ENCODE peak calls at places on chromosomes 3 and 15, in four cellular contexts. Q is fibroblast of lung, P is H9, T is HepG2. Z is an unnamed sample. For H3K4me1, the result is how much of the 10 kb centered on the place peaks cover.

GRCh38 chr3:183537295-183537730 is 18.2 kb downstream of the KLHL6 start:
- DNase-seq in P (no peak), T (no peak), Q (peak), Z (no peak)

GRCh38 chr3:129620828-129621605 is 14.5 kb upstream of the PLXND1 start:
- DNase-seq in T (no peak), P (no peak), Q (no peak), Z (peak)

GRCh38 chr15:50077655-50078054 is 41.4 kb downstream of the ATP8B4 start:
- DNase-seq in Q (no peak), T (no peak), P (no peak), Z (no peak)

GRCh38 chr15:68374346-68374745 is 57.6 kb downstream of the ITGA11 start:
- DNase-seq in Q (no peak), T (no peak), P (peak), Z (no peak)

GRCh38 chr3:63450023-63450422 is 171.9 kb downstream of the SYNPR start:
- DNase-seq in P (no peak), T (no peak), Q (peak), Z (no peak)

GRCh38 chr15:77632760-77633133 is at the start of gene LINGO1:
- DNase-seq in T (no peak), P (no peak), Q (peak), Z (no peak)

GRCh38 chr3:197024881-197025735 is 4.5 kb downstream of the MELTF start:
- DNase-seq in P (no peak), T (no peak), Q (no peak), Z (no peak)

GRCh38 chr3:150763841-150764483 is 993 bp upstream of the SIAH2 start:
- DNase-seq in P (peak), T (peak), Q (peak), Z (peak)

GRCh38 chr3:56369914-56370313 is 98.4 kb downstream of the ERC2 start:
- DNase-seq in P (no peak), T (no peak), Q (no peak), Z (no peak)

GRCh38 chr15:70505411-70505919 is 257.9 kb downstream of the UACA start:
- DNase-seq in P (no peak), Q (peak), T (peak), Z (no peak)

GRCh38 chr15:68256675-68257450 is 20.7 kb upstream of the FEM1B start:
- DNase-seq in T (peak), Q (peak), P (peak), Z (peak)

GRCh38 chr3:4351164-4351855 is 48.1 kb downstream of the SETMAR start:
- DNase-seq in P (no peak), Q (peak), T (no peak), Z (no peak)

GRCh38 chr15:59591372-59591771 is 20.2 kb upstream of the GCNT3 start:
- DNase-seq in T (no peak), Q (no peak), P (no peak), Z (no peak)

GRCh38 chr3:71492566-71492965 is 91.0 kb downstream of the FOXP1 start:
- DNase-seq in Q (no peak), T (no peak), P (no peak), Z (no peak)

GRCh38 chr3:71087109-71088018 is 496.2 kb downstream of the FOXP1 start:
- DNase-seq in T (peak), P (no peak), Q (peak), Z (no peak)

GRCh38 chr3:144085964-144086363 is 114.3 kb downstream of the DIPK2A start:
- DNase-seq in P (no peak), Q (peak), T (no peak), Z (no peak)

GRCh38 chr15:45113380-45113990 is 487 bp downstream of the DUOX2 start:
- DNase-seq in T (no peak), Q (no peak), P (no peak), Z (no peak)

GRCh38 chr15:65862682-65863081 is 6.6 kb upstream of the RAB11A start:
- DNase-seq in T (peak), Q (peak), P (peak), Z (peak)

GRCh38 chr15:96720656-96721055 is 390.2 kb downstream of the NR2F2 start:
- DNase-seq in P (no peak), Q (no peak), T (no peak), Z (no peak)

GRCh38 chr3:66393486-66394260 is 107.1 kb downstream of the LRIG1 start:
- DNase-seq in P (no peak), Q (peak), T (no peak), Z (no peak)

GRCh38 chr15:100255644-100256043 is 86.1 kb downstream of the ADAMTS17 start:
- DNase-seq in Q (no peak), P (no peak), T (no peak), Z (no peak)

GRCh38 chr3:139120336-139120971 is 75.8 kb upstream of the PRR23C start:
- DNase-seq in P (no peak), Q (peak), T (no peak), Z (peak)

GRCh38 chr15:63381301-63382192 is at the start of gene CA12:
- DNase-seq in T (peak), P (peak), Q (peak), Z (peak)

GRCh38 chr3:119494597-119494996 is 3.8 kb upstream of the TIMMDC1 start:
- DNase-seq in P (no peak), T (no peak), Q (no peak), Z (no peak)

DNA sequence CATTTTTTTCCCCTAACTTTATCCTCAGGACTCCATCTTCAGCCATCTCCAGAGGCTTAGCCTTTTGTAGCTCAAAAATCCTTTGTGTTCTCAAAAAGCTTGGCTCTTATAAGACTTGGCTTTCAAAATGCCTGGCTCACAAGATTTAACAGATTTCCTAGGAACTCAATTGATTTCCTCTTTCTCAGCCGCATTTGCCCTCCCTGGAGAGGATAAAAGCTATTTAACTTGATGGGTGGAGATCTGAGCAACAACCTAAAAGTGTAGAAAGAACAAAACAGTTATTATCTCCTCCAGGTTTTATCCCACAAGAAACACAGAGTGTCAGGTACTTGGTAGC is 28.5 kb downstream of the SUCNR1 start:
- DNase-seq in T (no peak), P (no peak), Q (no peak), Z (no peak)
- H3K4me1 ChIP-seq in T (under half), P (under half), Q (under half), Z (under half)

GRCh38 chr3:19543212-19543841 is 390.7 kb downstream of the EFHB start:
- DNase-seq in P (peak), Q (no peak), T (peak), Z (no peak)

GRCh38 chr3:19541284-19541683 is 392.7 kb downstream of the EFHB start:
- DNase-seq in T (no peak), P (no peak), Q (no peak), Z (no peak)

GRCh38 chr3:19539488-19540395 is 391.4 kb downstream of the KCNH8 start:
- DNase-seq in P (no peak), Q (no peak), T (no peak), Z (no peak)

DNA sequence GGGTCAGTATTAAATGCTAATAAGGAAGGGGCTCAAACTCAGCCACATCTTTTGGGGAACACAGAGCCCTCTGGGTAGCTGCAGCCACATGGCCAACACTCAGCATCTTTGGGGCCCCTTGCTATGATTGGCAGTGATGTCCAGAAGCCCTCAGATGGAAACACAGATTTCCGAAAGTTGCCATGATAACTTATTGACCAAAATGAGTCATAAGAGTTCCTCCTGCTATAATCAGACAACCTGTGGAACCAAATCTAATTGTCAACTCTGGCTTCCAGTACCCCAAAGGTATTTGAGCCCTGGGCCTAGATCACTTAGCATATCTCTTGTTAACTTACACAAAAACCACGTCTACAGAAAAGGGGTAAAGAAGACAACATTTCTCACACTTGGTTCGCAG is 392.2 kb downstream of the KCNH8 start:
- DNase-seq in T (no peak), P (no peak), Q (no peak), Z (no peak)
- H3K9ac ChIP-seq in T (no peak), P (no peak), Q (no peak), Z (no peak)

DNA sequence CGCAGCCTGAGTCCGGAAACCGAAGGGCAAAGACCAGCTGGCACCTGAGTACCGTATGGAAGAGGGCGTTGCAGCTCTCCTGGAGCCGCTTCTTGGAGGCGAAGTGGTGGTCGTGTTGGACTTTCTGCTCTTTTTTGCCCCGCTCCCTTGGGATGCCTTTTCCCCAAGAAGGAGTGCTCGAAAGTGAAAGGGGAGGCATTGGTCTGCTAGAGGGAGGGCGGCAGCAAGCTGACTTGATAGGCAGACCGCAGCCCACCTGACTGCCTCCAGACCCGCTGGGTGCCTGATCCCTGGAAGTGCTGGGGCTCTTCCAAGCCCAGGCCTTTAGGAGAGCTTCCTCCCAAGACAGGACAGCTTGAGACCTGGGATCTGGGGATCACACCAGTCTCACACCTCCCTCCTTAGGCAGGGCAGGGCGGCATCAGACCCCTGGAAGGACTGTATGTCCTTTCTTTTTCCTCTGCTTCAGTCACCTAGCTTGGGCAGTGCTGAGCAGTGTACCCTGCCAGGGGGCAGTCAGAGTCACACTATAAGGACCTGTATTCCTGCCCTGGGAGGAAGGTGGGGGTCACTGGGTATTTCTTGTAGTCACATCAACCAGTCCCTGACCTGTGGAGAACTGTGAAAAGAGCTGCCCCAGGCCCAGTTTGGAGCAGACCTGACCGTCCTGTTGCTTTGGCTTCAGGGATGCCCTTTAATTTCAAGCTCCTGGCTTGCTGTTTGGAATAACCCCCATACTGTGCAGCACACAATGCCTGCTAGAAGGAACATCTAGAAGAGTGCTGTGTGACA is 2.1 kb downstream of the ACVR2B start:
- DNase-seq in Q (peak), P (no peak), T (no peak), Z (no peak)
- H3K4me1 ChIP-seq in Q (under half), P (under half), T (under half), Z (under half)

GRCh38 chr15:89332446-89332845 is 2.2 kb downstream of the POLG start:
- DNase-seq in Q (peak), P (peak), T (peak), Z (no peak)
- H3K9ac ChIP-seq in Q (no peak), P (no peak), T (peak), Z (peak)

DNA sequence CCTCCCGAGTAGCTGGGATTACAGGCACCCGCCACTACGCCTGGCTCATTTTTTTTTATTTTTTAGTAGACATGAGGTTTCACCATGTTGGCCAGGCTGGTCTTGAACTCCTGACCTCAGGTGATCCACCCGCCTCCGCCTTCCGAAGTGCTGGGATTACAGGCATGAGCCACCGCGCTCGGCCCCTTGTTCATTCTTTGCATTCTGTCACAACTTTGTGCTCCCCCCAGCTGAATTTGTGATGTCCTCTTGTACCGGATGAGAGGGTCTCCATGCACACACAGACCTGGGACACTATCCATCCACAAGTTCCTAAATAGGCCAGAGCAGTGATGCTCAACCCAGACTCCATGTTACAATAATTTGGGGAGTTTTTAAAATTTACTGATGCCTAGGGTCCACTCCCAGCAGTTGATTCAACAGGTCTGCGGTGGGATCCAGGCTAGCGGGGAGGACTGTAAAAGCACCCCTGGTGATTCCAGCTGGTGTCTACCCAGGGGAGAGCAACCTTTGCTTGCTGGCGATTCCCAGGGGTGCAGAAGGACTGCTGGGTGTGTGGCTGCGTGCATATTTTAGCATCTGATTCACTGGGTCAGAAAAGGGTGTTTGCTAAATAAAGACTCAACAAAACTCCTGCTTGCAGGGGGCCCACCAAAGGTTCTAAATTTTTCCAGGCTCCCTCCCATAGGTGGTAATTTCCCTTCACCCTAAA is 995 bp downstream of the RASSF1 start:
- DNase-seq in Q (no peak), T (no peak), P (no peak), Z (peak)
- H3K4me1 ChIP-seq in Q (under half), T (half or more), P (under half), Z (under half)

GRCh38 chr3:192332386-192333291 is 394.7 kb downstream of the FGF12 start:
- DNase-seq in Q (peak), T (no peak), P (no peak), Z (no peak)

GRCh38 chr3:192336286-192336685 is 391.1 kb downstream of the FGF12 start:
- DNase-seq in Q (no peak), P (no peak), T (no peak), Z (no peak)

GRCh38 chr3:192326656-192327055 is 400.7 kb downstream of the FGF12 start:
- DNase-seq in P (no peak), T (no peak), Q (no peak), Z (no peak)

GRCh38 chr3:192331749-192332385 is 395.5 kb downstream of the FGF12 start:
- DNase-seq in T (no peak), Q (no peak), P (no peak), Z (no peak)
- H3K9ac ChIP-seq in T (no peak), Q (no peak), P (no peak), Z (no peak)

GRCh38 chr15:38558714-38559059 is 5.9 kb downstream of the RASGRP1 start:
- DNase-seq in Q (peak), P (no peak), T (no peak), Z (no peak)
- H3K4me1 ChIP-seq in Q (under half), P (under half), T (under half), Z (under half)

GRCh38 chr15:64843996-64844395 is 2.3 kb downstream of the PLEKHO2 start:
- DNase-seq in P (no peak), Q (no peak), T (no peak), Z (no peak)

GRCh38 chr15:64842986-64843561 is 1.4 kb downstream of the PLEKHO2 start:
- DNase-seq in Q (peak), P (no peak), T (no peak), Z (no peak)

GRCh38 chr15:64845826-64846225 is 4.1 kb downstream of the PLEKHO2 start:
- DNase-seq in P (peak), Q (no peak), T (no peak), Z (no peak)

GRCh38 chr15:64845183-64845611 is 3.5 kb downstream of the PLEKHO2 start:
- DNase-seq in T (no peak), P (no peak), Q (peak), Z (no peak)

GRCh38 chr15:64844576-64845140 is 2.9 kb downstream of the PLEKHO2 start:
- DNase-seq in P (peak), Q (no peak), T (no peak), Z (no peak)
- H3K9ac ChIP-seq in P (no peak), Q (peak), T (peak), Z (peak)

Z was measured in colonic mucosa.